ENCODE peak calls at places on chromosomes 12 and 14, in six cellular contexts. One of them, this sample, is unnamed. For H3K36me3, the result is how much of the 10 kb centered on the place peaks cover.

GRCh38 chr14:52349731-52350130 is 35.6 kb downstream of the PTGER2 start:
- DNase-seq in colonic mucosa: no peak
- DNase-seq in SK-N-SH: no peak
- DNase-seq in iPS DF 6.9: no peak
- DNase-seq in mucosa of descending colon: no peak
- DNase-seq in neuronal stem cell: no peak
- DNase-seq in this sample: no peak

GRCh38 chr12:131129839-131130238 is 176.1 kb downstream of the ADGRD1 start:
- DNase-seq in iPS DF 6.9: no peak
- DNase-seq in mucosa of descending colon: no peak
- DNase-seq in neuronal stem cell: no peak
- DNase-seq in SK-N-SH: peak
- DNase-seq in colonic mucosa: no peak
- DNase-seq in this sample: peak

GRCh38 chr14:63852271-63852816 is 460 bp upstream of the SYNE2 start:
- DNase-seq in mucosa of descending colon: no peak
- DNase-seq in neuronal stem cell: no peak
- DNase-seq in SK-N-SH: peak
- DNase-seq in colonic mucosa: no peak
- DNase-seq in iPS DF 6.9: no peak
- DNase-seq in this sample: no peak

GRCh38 chr12:122686538-122686937 is 16.6 kb downstream of the HCAR2 start:
- DNase-seq in SK-N-SH: no peak
- DNase-seq in mucosa of descending colon: no peak
- DNase-seq in colonic mucosa: no peak
- DNase-seq in iPS DF 6.9: no peak
- DNase-seq in neuronal stem cell: no peak
- DNase-seq in this sample: no peak

GRCh38 chr14:71138236-71139057 is 231.2 kb downstream of the PCNX1 start:
- DNase-seq in neuronal stem cell: no peak
- DNase-seq in mucosa of descending colon: no peak
- DNase-seq in iPS DF 6.9: no peak
- DNase-seq in SK-N-SH: no peak
- DNase-seq in colonic mucosa: no peak
- DNase-seq in this sample: no peak

GRCh38 chr14:65780566-65780965 is 368.0 kb downstream of the FUT8 start:
- DNase-seq in colonic mucosa: no peak
- DNase-seq in neuronal stem cell: no peak
- DNase-seq in iPS DF 6.9: no peak
- DNase-seq in mucosa of descending colon: no peak
- DNase-seq in SK-N-SH: no peak
- DNase-seq in this sample: no peak

GRCh38 chr14:26427059-26427458 is 170.8 kb downstream of the NOVA1 start:
- DNase-seq in mucosa of descending colon: no peak
- DNase-seq in SK-N-SH: no peak
- DNase-seq in iPS DF 6.9: no peak
- DNase-seq in neuronal stem cell: no peak
- DNase-seq in colonic mucosa: no peak
- DNase-seq in this sample: peak

GRCh38 chr12:46386360-46386867 is 13.8 kb upstream of the SLC38A2 start:
- DNase-seq in iPS DF 6.9: no peak
- DNase-seq in neuronal stem cell: no peak
- DNase-seq in colonic mucosa: no peak
- DNase-seq in SK-N-SH: no peak
- DNase-seq in mucosa of descending colon: no peak
- DNase-seq in this sample: no peak

GRCh38 chr12:121295746-121296617 is 527 bp downstream of the CAMKK2 start:
- DNase-seq in colonic mucosa: peak
- DNase-seq in iPS DF 6.9: no peak
- DNase-seq in SK-N-SH: peak
- DNase-seq in mucosa of descending colon: peak
- DNase-seq in neuronal stem cell: peak
- DNase-seq in this sample: peak

GRCh38 chr14:37078131-37078530 is 94.3 kb downstream of the SLC25A21 start:
- DNase-seq in SK-N-SH: no peak
- DNase-seq in iPS DF 6.9: no peak
- DNase-seq in neuronal stem cell: no peak
- DNase-seq in mucosa of descending colon: no peak
- DNase-seq in colonic mucosa: no peak
- DNase-seq in this sample: peak

GRCh38 chr12:74889073-74889472 is 320.6 kb downstream of the KCNC2 start:
- DNase-seq in mucosa of descending colon: no peak
- DNase-seq in colonic mucosa: no peak
- DNase-seq in SK-N-SH: no peak
- DNase-seq in neuronal stem cell: no peak
- DNase-seq in iPS DF 6.9: no peak
- DNase-seq in this sample: no peak

GRCh38 chr14:104158827-104159798 is 20.7 kb downstream of the KIF26A start:
- DNase-seq in colonic mucosa: no peak
- DNase-seq in mucosa of descending colon: no peak
- DNase-seq in neuronal stem cell: no peak
- DNase-seq in iPS DF 6.9: no peak
- DNase-seq in SK-N-SH: peak
- DNase-seq in this sample: no peak

GRCh38 chr12:79935624-79936040 is 735 bp upstream of the PPP1R12A start:
- DNase-seq in colonic mucosa: no peak
- DNase-seq in mucosa of descending colon: peak
- DNase-seq in SK-N-SH: peak
- DNase-seq in iPS DF 6.9: no peak
- DNase-seq in neuronal stem cell: peak
- DNase-seq in this sample: no peak

GRCh38 chr12:64039285-64039871 is 182.7 kb downstream of the KICS2 start:
- DNase-seq in iPS DF 6.9: no peak
- DNase-seq in mucosa of descending colon: peak
- DNase-seq in SK-N-SH: no peak
- DNase-seq in colonic mucosa: peak
- DNase-seq in neuronal stem cell: peak
- DNase-seq in this sample: peak

GRCh38 chr12:53123578-53124351 is 20.5 kb downstream of the SOAT2 start:
- DNase-seq in mucosa of descending colon: no peak
- DNase-seq in SK-N-SH: no peak
- DNase-seq in colonic mucosa: no peak
- DNase-seq in neuronal stem cell: no peak
- DNase-seq in iPS DF 6.9: no peak
- DNase-seq in this sample: no peak

GRCh38 chr14:76463105-76463504 is 87.2 kb downstream of the ESRRB start:
- DNase-seq in mucosa of descending colon: no peak
- DNase-seq in neuronal stem cell: no peak
- DNase-seq in SK-N-SH: no peak
- DNase-seq in colonic mucosa: no peak
- DNase-seq in iPS DF 6.9: no peak
- DNase-seq in this sample: no peak

GRCh38 chr12:6450091-6450868 is 1.6 kb upstream of the TAPBPL start:
- DNase-seq in colonic mucosa: no peak
- DNase-seq in SK-N-SH: no peak
- DNase-seq in iPS DF 6.9: no peak
- DNase-seq in neuronal stem cell: no peak
- DNase-seq in mucosa of descending colon: no peak
- DNase-seq in this sample: peak

GRCh38 chr12:68011882-68012207 is 22.6 kb downstream of the IFNG-AS1 start:
- DNase-seq in SK-N-SH: no peak
- DNase-seq in neuronal stem cell: no peak
- DNase-seq in mucosa of descending colon: no peak
- DNase-seq in colonic mucosa: no peak
- DNase-seq in iPS DF 6.9: no peak
- DNase-seq in this sample: no peak

GRCh38 chr14:92486881-92487280 is 26.7 kb upstream of the RIN3 start:
- DNase-seq in colonic mucosa: no peak
- DNase-seq in neuronal stem cell: no peak
- DNase-seq in SK-N-SH: no peak
- DNase-seq in mucosa of descending colon: no peak
- DNase-seq in iPS DF 6.9: no peak
- DNase-seq in this sample: no peak

GRCh38 chr14:20748439-20748838 is 2.8 kb downstream of the EDDM3A start:
- DNase-seq in SK-N-SH: no peak
- DNase-seq in mucosa of descending colon: peak
- DNase-seq in colonic mucosa: peak
- DNase-seq in iPS DF 6.9: no peak
- DNase-seq in neuronal stem cell: no peak
- DNase-seq in this sample: no peak

GRCh38 chr12:92075425-92075891 is 70.2 kb downstream of the BTG1 start:
- DNase-seq in SK-N-SH: no peak
- DNase-seq in neuronal stem cell: no peak
- DNase-seq in mucosa of descending colon: no peak
- DNase-seq in iPS DF 6.9: no peak
- DNase-seq in colonic mucosa: no peak
- DNase-seq in this sample: no peak

GRCh38 chr12:54429014-54429471 is 10.0 kb upstream of the ITGA5 start:
- DNase-seq in iPS DF 6.9: no peak
- DNase-seq in SK-N-SH: no peak
- DNase-seq in mucosa of descending colon: no peak
- DNase-seq in neuronal stem cell: no peak
- DNase-seq in colonic mucosa: no peak
- DNase-seq in this sample: peak

GRCh38 chr14:105144231-105144665 is 24.3 kb downstream of the JAG2 start:
- DNase-seq in colonic mucosa: no peak
- DNase-seq in mucosa of descending colon: no peak
- DNase-seq in iPS DF 6.9: no peak
- DNase-seq in SK-N-SH: no peak
- DNase-seq in neuronal stem cell: no peak
- DNase-seq in this sample: peak

GRCh38 chr14:89185919-89186849 is 230.8 kb downstream of the FOXN3 start:
- DNase-seq in iPS DF 6.9: no peak
- DNase-seq in colonic mucosa: no peak
- DNase-seq in SK-N-SH: no peak
- DNase-seq in mucosa of descending colon: no peak
- DNase-seq in neuronal stem cell: no peak
- DNase-seq in this sample: no peak

GRCh38 chr14:105087963-105088811 is 23.0 kb upstream of the GPR132 start:
- DNase-seq in SK-N-SH: peak
- DNase-seq in neuronal stem cell: peak
- DNase-seq in mucosa of descending colon: no peak
- DNase-seq in colonic mucosa: peak
- DNase-seq in iPS DF 6.9: no peak
- DNase-seq in this sample: no peak

GRCh38 chr12:119704065-119704747 is 36.3 kb downstream of the PRKAB1 start:
- DNase-seq in colonic mucosa: no peak
- DNase-seq in iPS DF 6.9: no peak
- DNase-seq in SK-N-SH: no peak
- DNase-seq in neuronal stem cell: no peak
- DNase-seq in mucosa of descending colon: no peak
- DNase-seq in this sample: no peak
- H3K36me3 ChIP-seq in colonic mucosa: under half
- H3K36me3 ChIP-seq in iPS DF 6.9: under half
- H3K36me3 ChIP-seq in SK-N-SH: under half
- H3K36me3 ChIP-seq in neuronal stem cell: under half
- H3K36me3 ChIP-seq in mucosa of descending colon: under half
- H3K36me3 ChIP-seq in this sample: under half

DNA sequence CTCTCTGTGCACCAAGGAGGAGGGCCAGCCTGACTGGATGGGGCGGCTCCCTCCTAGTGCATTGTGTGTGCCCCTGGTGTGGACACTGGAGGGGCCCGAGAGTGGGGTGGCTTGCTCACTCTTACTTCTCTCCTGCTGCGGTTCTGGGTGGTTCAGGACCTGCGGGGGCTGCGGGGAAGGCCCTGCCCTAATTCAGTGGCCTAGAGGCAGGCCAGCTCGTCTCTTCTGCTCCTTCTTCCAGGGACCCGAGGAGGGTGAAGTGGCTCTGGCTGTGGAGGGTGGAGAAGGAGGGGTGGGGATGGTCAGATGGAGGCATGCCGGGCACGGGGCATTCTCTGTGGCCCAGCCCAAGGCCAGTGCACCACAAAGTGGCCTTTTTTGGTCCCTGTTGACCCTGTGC is 87.1 kb downstream of the BEGAIN start:
- DNase-seq in mucosa of descending colon: no peak
- DNase-seq in neuronal stem cell: no peak
- DNase-seq in iPS DF 6.9: no peak
- DNase-seq in SK-N-SH: no peak
- DNase-seq in colonic mucosa: no peak
- DNase-seq in this sample: no peak
- H3K36me3 ChIP-seq in mucosa of descending colon: under half
- H3K36me3 ChIP-seq in neuronal stem cell: under half
- H3K36me3 ChIP-seq in iPS DF 6.9: under half
- H3K36me3 ChIP-seq in SK-N-SH: under half
- H3K36me3 ChIP-seq in colonic mucosa: under half
- H3K36me3 ChIP-seq in this sample: under half

DNA sequence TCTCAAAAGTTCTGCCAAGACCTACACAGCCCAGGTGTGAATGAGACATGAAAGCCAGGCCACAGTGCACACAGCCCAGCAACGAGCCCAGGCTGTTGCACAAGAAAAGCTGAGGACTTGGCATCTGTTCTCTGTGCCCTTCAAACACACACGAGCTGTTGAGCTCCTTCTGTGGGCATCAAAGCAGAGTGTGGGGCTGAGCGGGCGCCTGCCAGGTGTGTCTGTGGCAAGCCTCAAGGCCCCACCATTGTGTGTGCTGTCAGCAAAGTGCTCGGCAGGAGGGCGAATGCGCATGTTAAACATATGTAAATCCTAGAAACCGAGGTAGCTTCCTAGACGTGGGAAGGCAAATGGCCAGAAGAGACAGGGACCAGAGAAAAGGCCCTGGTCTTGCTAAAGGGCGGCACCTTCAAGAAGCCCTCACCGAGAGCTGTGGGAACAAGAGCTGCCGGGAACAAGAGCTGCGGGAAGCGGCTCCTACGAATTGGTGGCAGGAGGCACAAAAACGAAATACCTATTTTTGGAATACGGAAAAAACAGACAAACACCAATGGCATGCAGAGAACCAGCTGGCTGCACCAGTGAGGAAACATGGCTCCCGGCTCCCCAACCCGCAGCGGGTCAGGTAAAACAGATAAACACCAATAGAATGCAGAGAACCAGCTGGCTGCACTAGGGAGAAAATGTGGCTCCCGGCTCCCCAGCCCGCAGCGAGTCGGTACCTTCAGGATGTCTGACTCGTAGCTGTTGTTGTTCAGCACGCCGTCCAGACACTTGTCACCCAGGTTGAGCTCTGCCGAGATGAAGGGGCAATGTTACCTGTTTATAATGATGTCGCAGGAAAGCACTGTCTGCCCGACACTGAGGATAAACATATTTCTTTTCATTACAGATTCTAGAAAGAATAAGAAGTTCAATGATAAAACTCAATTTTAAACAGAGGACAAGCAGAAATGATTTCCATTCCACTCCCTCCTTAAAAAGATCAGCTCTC is 19.0 kb upstream of the GOLGA3 start:
- DNase-seq in colonic mucosa: no peak
- DNase-seq in neuronal stem cell: no peak
- DNase-seq in SK-N-SH: no peak
- DNase-seq in mucosa of descending colon: no peak
- DNase-seq in iPS DF 6.9: peak
- DNase-seq in this sample: no peak
- H3K36me3 ChIP-seq in colonic mucosa: under half
- H3K36me3 ChIP-seq in neuronal stem cell: under half
- H3K36me3 ChIP-seq in SK-N-SH: under half
- H3K36me3 ChIP-seq in mucosa of descending colon: under half
- H3K36me3 ChIP-seq in iPS DF 6.9: under half
- H3K36me3 ChIP-seq in this sample: under half

GRCh38 chr12:128792398-128792797 is 31.4 kb downstream of the SLC15A4 start:
- DNase-seq in mucosa of descending colon: no peak
- DNase-seq in neuronal stem cell: no peak
- DNase-seq in colonic mucosa: no peak
- DNase-seq in SK-N-SH: peak
- DNase-seq in iPS DF 6.9: no peak
- DNase-seq in this sample: no peak
- H3K36me3 ChIP-seq in mucosa of descending colon: under half
- H3K36me3 ChIP-seq in neuronal stem cell: under half
- H3K36me3 ChIP-seq in colonic mucosa: under half
- H3K36me3 ChIP-seq in SK-N-SH: under half
- H3K36me3 ChIP-seq in iPS DF 6.9: under half
- H3K36me3 ChIP-seq in this sample: under half

GRCh38 chr12:104337030-104337558 is 33.6 kb downstream of the EID3 start:
- DNase-seq in colonic mucosa: no peak
- DNase-seq in iPS DF 6.9: no peak
- DNase-seq in neuronal stem cell: no peak
- DNase-seq in SK-N-SH: no peak
- DNase-seq in mucosa of descending colon: no peak
- DNase-seq in this sample: no peak
- H3K36me3 ChIP-seq in colonic mucosa: under half
- H3K36me3 ChIP-seq in iPS DF 6.9: under half
- H3K36me3 ChIP-seq in neuronal stem cell: under half
- H3K36me3 ChIP-seq in SK-N-SH: half or more
- H3K36me3 ChIP-seq in mucosa of descending colon: under half
- H3K36me3 ChIP-seq in this sample: under half

This sample was measured in SJCRH30.